ENCODE peak calls at places on chromosomes 16 and 17, in five cellular contexts. B, H, K, V and Y are unnamed samples.

GRCh38 chr16:78659668-78660217 is 560.3 kb downstream of the WWOX start:
- DNase-seq in B (no peak), H (no peak), K (no peak), V (no peak), Y (no peak)

GRCh38 chr16:66935319-66936011 is at the start of gene CES2:
- DNase-seq in B (no peak), H (no peak), K (peak), V (peak), Y (peak)

GRCh38 chr17:37406635-37407455 is at the start of the genes ACACA and TADA2A:
- DNase-seq in B (peak), H (peak), K (peak), V (peak), Y (peak)

GRCh38 chr17:82582208-82582607 is 62.7 kb downstream of the FOXK2 start:
- DNase-seq in B (no peak), H (no peak), K (no peak), V (no peak), Y (peak)

GRCh38 chr17:11641521-11642275 is 43.4 kb downstream of the DNAH9 start:
- DNase-seq in B (no peak), H (no peak), K (no peak), V (no peak), Y (no peak)

GRCh38 chr16:17409894-17410293 is 60.9 kb downstream of the XYLT1 start:
- DNase-seq in B (no peak), H (no peak), K (no peak), V (no peak), Y (no peak)

GRCh38 chr16:19130852-19131808 is 17.4 kb downstream of the ITPRIPL2 start:
- DNase-seq in B (no peak), H (no peak), K (no peak), V (peak), Y (no peak)

GRCh38 chr17:77810536-77810935 is 148.0 kb upstream of the TNRC6C start:
- DNase-seq in B (no peak), H (no peak), K (no peak), V (no peak), Y (peak)

GRCh38 chr17:81511800-81512559 is 619 bp downstream of the ACTG1 start:
- DNase-seq in B (peak), H (no peak), K (no peak), V (no peak), Y (peak)

GRCh38 chr16:10297341-10298006 is 88.4 kb upstream of the ATF7IP2 start:
- DNase-seq in B (no peak), H (no peak), K (no peak), V (no peak), Y (no peak)

GRCh38 chr17:38745545-38745944 is 2.6 kb downstream of the PCGF2 start:
- DNase-seq in B (no peak), H (no peak), K (no peak), V (no peak), Y (peak)

GRCh38 chr16:83887088-83887487 is 11.8 kb upstream of the MLYCD start:
- DNase-seq in B (no peak), H (no peak), K (no peak), V (no peak), Y (no peak)

GRCh38 chr16:84048306-84048705 is 5.7 kb upstream of the SLC38A8 start:
- DNase-seq in B (no peak), H (no peak), K (no peak), V (no peak), Y (peak)

GRCh38 chr17:63376949-63377348 is 69.2 kb downstream of the CYB561 start:
- DNase-seq in B (no peak), H (no peak), K (no peak), V (no peak), Y (no peak)

GRCh38 chr17:31677036-31677435 is 182.0 kb downstream of the COPRS start:
- DNase-seq in B (no peak), H (no peak), K (no peak), V (no peak), Y (no peak)

GRCh38 chr17:50063516-50064252 is 7.8 kb downstream of the ITGA3 start:
- DNase-seq in B (no peak), H (no peak), K (no peak), V (no peak), Y (no peak)

GRCh38 chr16:79509221-79509631 is 91.3 kb downstream of the MAF start:
- DNase-seq in B (no peak), H (no peak), K (peak), V (peak), Y (peak)

GRCh38 chr17:29977836-29978235 is 36.4 kb downstream of the EFCAB5 start:
- DNase-seq in B (no peak), H (no peak), K (no peak), V (no peak), Y (no peak)

GRCh38 chr17:21002309-21003006 is 40.4 kb downstream of the USP22 start:
- DNase-seq in B (no peak), H (no peak), K (no peak), V (no peak), Y (no peak)

GRCh38 chr17:2685696-2686095 is 25.9 kb downstream of the CLUH start:
- DNase-seq in B (no peak), H (no peak), K (peak), V (no peak), Y (no peak)

GRCh38 chr16:5460701-5461100 is 363.1 kb upstream of the EEF2KMT start:
- DNase-seq in B (no peak), H (no peak), K (peak), V (no peak), Y (no peak)

GRCh38 chr17:32261937-32262510 is 3.6 kb upstream of the RHBDL3 start:
- DNase-seq in B (no peak), H (no peak), K (no peak), V (no peak), Y (no peak)

GRCh38 chr16:75570351-75571104 is 4.3 kb downstream of the GABARAPL2 start:
- DNase-seq in B (no peak), H (no peak), K (no peak), V (no peak), Y (no peak)
- H3K27ac ChIP-seq in B (no peak), H (peak), K (no peak), V (peak), Y (no peak)

DNA sequence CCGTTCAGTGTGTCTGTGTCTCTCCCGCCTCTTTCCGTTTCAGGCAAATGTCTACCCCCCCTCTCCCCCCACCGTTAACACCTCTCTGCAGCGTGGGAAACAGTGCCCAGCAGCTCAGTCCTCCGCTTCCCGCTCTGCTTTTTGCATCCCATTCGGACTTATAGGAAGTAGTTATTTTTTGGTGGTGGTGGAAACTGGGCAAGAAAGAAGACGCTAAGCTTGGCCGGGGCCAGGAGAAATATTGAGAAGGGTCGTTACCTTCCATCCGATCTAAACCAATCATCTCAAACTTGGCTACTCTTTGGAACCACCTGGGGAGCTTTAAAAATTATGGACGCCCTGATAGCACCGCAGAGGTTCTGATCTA is 504 bp upstream of the HLF start:
- DNase-seq in B (no peak), H (no peak), K (peak), V (no peak), Y (no peak)
- H3K4me3 ChIP-seq in B (peak), H (peak), K (peak), V (peak), Y (peak)

DNA sequence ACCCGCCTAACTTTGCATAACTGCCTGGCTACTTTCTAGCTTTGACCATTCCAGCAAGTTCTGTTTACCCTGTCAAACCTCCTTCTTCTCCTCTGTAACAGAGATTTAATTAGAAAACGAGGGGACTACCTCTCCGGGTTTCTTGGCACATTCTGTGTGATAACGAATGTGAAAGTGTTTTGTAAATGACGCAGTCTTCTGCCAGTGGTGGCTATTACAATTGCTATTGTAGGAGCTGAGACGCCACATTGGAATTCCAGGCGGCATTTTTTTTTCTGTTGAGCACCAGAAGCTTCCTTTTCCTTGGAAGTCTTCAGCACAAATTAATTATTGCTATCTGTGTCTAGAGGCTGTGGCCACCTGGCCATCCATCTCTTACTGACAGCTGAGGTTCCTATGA is 522.9 kb downstream of the HS3ST4 start:
- DNase-seq in B (no peak), H (no peak), K (no peak), V (no peak), Y (no peak)
- H3K27ac ChIP-seq in B (no peak), H (no peak), K (no peak), V (no peak), Y (no peak)

DNA sequence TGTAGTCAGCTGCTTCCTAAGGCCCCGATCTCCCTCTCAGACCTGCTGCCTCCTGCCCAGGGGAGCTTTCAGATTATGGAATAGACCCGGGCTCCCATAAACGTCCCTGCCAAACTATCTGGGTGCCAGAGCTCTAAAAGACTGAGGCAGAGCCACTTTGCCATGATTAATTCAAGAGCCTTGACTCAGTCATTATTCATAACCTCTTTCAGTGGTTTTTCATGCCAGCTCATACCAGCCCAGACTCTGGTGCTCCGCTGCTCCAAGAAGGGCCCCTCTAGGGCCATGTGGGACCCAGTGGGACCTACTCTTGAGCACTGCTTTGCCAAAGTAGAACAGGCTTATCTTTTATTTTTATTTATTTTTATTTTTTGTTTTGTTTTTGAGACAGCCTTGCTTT is 23.9 kb downstream of the DNAI2 start:
- DNase-seq in B (no peak), H (no peak), K (no peak), V (no peak), Y (no peak)
- H3K4me3 ChIP-seq in B (no peak), H (no peak), K (no peak), V (no peak), Y (no peak)

GRCh38 chr16:57620316-57621231 is 7.9 kb upstream of the ADGRG1 start:
- DNase-seq in B (no peak), H (peak), K (no peak), V (no peak), Y (no peak)
- H3K27ac ChIP-seq in B (no peak), H (peak), K (no peak), V (no peak), Y (no peak)

GRCh38 chr17:35245196-35245486 is 2.3 kb downstream of the SLFN5 start:
- DNase-seq in B (peak), H (no peak), K (no peak), V (no peak), Y (no peak)

GRCh38 chr17:35242158-35242804 is 591 bp upstream of the SLFN5 start:
- DNase-seq in B (peak), H (peak), K (peak), V (peak), Y (peak)

GRCh38 chr17:35243459-35244204 is 760 bp downstream of the SLFN5 start:
- DNase-seq in B (peak), H (peak), K (peak), V (peak), Y (no peak)

GRCh38 chr17:35242805-35243458 is at the start of gene SLFN5:
- DNase-seq in B (peak), H (peak), K (peak), V (peak), Y (peak)

DNA sequence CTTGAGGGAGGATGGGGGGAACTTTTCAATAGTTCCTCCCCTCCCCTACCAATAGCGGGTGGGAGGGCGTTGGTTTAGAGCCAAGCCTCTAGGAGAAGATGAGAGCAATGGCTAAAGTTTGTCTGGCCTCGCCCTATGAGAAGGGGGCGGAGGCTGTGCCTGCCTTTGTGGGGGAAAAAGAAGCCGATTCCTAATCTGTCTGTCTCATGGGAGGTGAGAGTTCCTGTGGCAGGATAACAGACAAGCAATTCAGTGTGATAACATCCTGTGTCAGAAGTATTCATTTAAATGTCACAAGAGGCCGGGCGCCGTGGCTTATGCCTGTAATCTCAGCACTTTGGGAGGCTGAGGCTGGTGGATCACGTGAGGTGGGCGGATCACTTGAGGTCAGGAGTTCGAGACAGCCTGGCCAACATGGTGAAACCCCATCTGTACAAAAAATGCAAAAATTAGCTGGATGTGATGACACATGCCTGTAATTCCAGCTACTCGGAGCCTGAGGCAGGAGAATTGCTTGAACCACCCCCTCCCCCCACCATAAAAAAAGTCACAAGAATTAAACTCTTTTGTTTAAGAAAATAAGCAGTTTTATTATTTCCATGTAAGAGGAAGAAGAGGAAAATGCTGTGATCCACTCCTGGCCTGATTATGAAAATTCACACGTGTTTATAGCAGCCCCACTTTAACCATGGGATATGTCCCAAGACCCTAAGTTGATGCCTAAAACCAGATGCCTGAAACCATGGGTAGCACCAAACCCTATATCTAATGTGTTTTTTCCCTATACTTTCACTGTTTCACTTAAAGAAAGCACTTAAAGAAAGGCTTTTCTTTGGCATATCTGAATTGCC is 1.7 kb downstream of the SLFN5 start:
- DNase-seq in B (peak), H (peak), K (peak), V (peak), Y (peak)
- H3K4me3 ChIP-seq in B (peak), H (peak), K (peak), V (peak), Y (peak)

GRCh38 chr17:19410875-19411291 is at the start of gene RNF112:
- DNase-seq in B (no peak), H (no peak), K (peak), V (peak), Y (no peak)

GRCh38 chr17:19407601-19408380 is 3.2 kb upstream of the RNF112 start:
- DNase-seq in B (no peak), H (no peak), K (no peak), V (no peak), Y (no peak)

GRCh38 chr17:19410101-19410500 is 931 bp upstream of the RNF112 start:
- DNase-seq in B (no peak), H (no peak), K (no peak), V (no peak), Y (no peak)

GRCh38 chr17:19409066-19409465 is 2.0 kb upstream of the RNF112 start:
- DNase-seq in B (no peak), H (no peak), K (no peak), V (no peak), Y (no peak)

DNA sequence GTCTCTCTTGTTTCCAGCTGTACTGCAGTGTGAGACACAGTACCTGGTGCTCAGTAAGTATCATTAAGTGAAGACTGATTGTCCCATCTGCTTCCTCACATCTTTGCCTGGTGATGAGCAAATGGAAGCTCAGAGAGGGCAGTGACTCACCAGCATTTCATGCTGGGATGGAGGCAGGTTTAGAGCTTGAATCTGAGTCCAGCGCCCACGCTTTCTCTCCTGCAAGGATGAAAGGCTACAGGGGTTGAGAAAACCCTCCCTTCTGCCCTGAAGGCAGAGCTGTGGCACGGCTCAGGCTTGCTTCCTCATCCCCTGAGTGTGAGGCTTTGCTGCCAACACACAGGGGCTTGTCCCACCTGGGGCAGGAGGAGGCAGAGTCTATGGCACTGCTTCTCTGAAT is 1.5 kb upstream of the RNF112 start:
- DNase-seq in B (no peak), H (no peak), K (no peak), V (no peak), Y (no peak)
- H3K27ac ChIP-seq in B (no peak), H (no peak), K (peak), V (no peak), Y (no peak)